ENCODE peak calls at places on chromosomes 7 and 10, in six cellular contexts. One of them, this sample, is unnamed.

GRCh38 chr10:110813743-110814472 is 57.8 kb upstream of the PDCD4 start:
- DNase-seq in GM03348: no peak
- DNase-seq in CD8-positive, alpha-beta memory T cell: no peak
- DNase-seq in heart right ventricle: no peak
- DNase-seq in CD8-positive, alpha-beta T cell: no peak
- DNase-seq in Daoy: no peak
- DNase-seq in this sample: no peak

GRCh38 chr7:22549667-22550513 is 49.9 kb upstream of the STEAP1B start:
- DNase-seq in GM03348: peak
- DNase-seq in CD8-positive, alpha-beta memory T cell: no peak
- DNase-seq in heart right ventricle: no peak
- DNase-seq in CD8-positive, alpha-beta T cell: no peak
- DNase-seq in Daoy: peak
- DNase-seq in this sample: no peak

GRCh38 chr7:36939816-36940215 is 215.5 kb upstream of the AOAH start:
- DNase-seq in GM03348: no peak
- DNase-seq in CD8-positive, alpha-beta memory T cell: no peak
- DNase-seq in heart right ventricle: no peak
- DNase-seq in CD8-positive, alpha-beta T cell: no peak
- DNase-seq in Daoy: no peak
- DNase-seq in this sample: no peak

GRCh38 chr10:16933799-16934198 is 116.6 kb upstream of the RSU1 start:
- DNase-seq in GM03348: no peak
- DNase-seq in CD8-positive, alpha-beta memory T cell: no peak
- DNase-seq in heart right ventricle: no peak
- DNase-seq in CD8-positive, alpha-beta T cell: no peak
- DNase-seq in Daoy: no peak
- DNase-seq in this sample: no peak

GRCh38 chr7:77444123-77444522 is 28.0 kb upstream of the GSAP start:
- DNase-seq in GM03348: no peak
- DNase-seq in CD8-positive, alpha-beta memory T cell: no peak
- DNase-seq in heart right ventricle: no peak
- DNase-seq in CD8-positive, alpha-beta T cell: no peak
- DNase-seq in Daoy: no peak
- DNase-seq in this sample: no peak

GRCh38 chr7:138004936-138005335 is 3.0 kb upstream of the CREB3L2 start:
- DNase-seq in GM03348: no peak
- DNase-seq in CD8-positive, alpha-beta memory T cell: no peak
- DNase-seq in heart right ventricle: no peak
- DNase-seq in CD8-positive, alpha-beta T cell: no peak
- DNase-seq in Daoy: no peak
- DNase-seq in this sample: no peak

GRCh38 chr7:149865437-149865836 is 8.3 kb upstream of the ATP6V0E2 start:
- DNase-seq in GM03348: no peak
- DNase-seq in CD8-positive, alpha-beta memory T cell: peak
- DNase-seq in heart right ventricle: no peak
- DNase-seq in CD8-positive, alpha-beta T cell: peak
- DNase-seq in Daoy: peak
- DNase-seq in this sample: peak

GRCh38 chr10:101132636-101133473 is 1.8 kb downstream of the TLX1 start:
- DNase-seq in GM03348: no peak
- DNase-seq in CD8-positive, alpha-beta memory T cell: no peak
- DNase-seq in heart right ventricle: no peak
- DNase-seq in CD8-positive, alpha-beta T cell: no peak
- DNase-seq in Daoy: no peak
- DNase-seq in this sample: no peak

GRCh38 chr10:31602541-31603244 is 283.7 kb downstream of the ZEB1 start:
- DNase-seq in GM03348: peak
- DNase-seq in CD8-positive, alpha-beta memory T cell: no peak
- DNase-seq in heart right ventricle: peak
- DNase-seq in CD8-positive, alpha-beta T cell: no peak
- DNase-seq in Daoy: peak
- DNase-seq in this sample: peak

GRCh38 chr10:90064295-90064694 is 362.9 kb downstream of the KIF20B start:
- DNase-seq in GM03348: no peak
- DNase-seq in CD8-positive, alpha-beta memory T cell: no peak
- DNase-seq in heart right ventricle: no peak
- DNase-seq in CD8-positive, alpha-beta T cell: no peak
- DNase-seq in Daoy: peak
- DNase-seq in this sample: no peak

GRCh38 chr7:26291699-26292538 is at the start of gene SNX10:
- DNase-seq in GM03348: peak
- DNase-seq in CD8-positive, alpha-beta memory T cell: peak
- DNase-seq in heart right ventricle: peak
- DNase-seq in CD8-positive, alpha-beta T cell: peak
- DNase-seq in Daoy: peak
- DNase-seq in this sample: peak

GRCh38 chr10:69721690-69722310 is 79.9 kb upstream of the COL13A1 start:
- DNase-seq in GM03348: no peak
- DNase-seq in CD8-positive, alpha-beta memory T cell: no peak
- DNase-seq in heart right ventricle: peak
- DNase-seq in CD8-positive, alpha-beta T cell: no peak
- DNase-seq in Daoy: peak
- DNase-seq in this sample: peak

GRCh38 chr10:29102233-29102632 is 186.6 kb upstream of the LYZL1 start:
- DNase-seq in GM03348: no peak
- DNase-seq in CD8-positive, alpha-beta memory T cell: no peak
- DNase-seq in heart right ventricle: no peak
- DNase-seq in CD8-positive, alpha-beta T cell: no peak
- DNase-seq in Daoy: no peak
- DNase-seq in this sample: no peak

GRCh38 chr10:87658383-87658795 is 1.3 kb upstream of the PAPSS2 start:
- DNase-seq in GM03348: no peak
- DNase-seq in CD8-positive, alpha-beta memory T cell: no peak
- DNase-seq in heart right ventricle: no peak
- DNase-seq in CD8-positive, alpha-beta T cell: no peak
- DNase-seq in Daoy: no peak
- DNase-seq in this sample: no peak

GRCh38 chr7:15628876-15629275 is 57.6 kb downstream of the MEOX2 start:
- DNase-seq in GM03348: no peak
- DNase-seq in CD8-positive, alpha-beta memory T cell: no peak
- DNase-seq in heart right ventricle: no peak
- DNase-seq in CD8-positive, alpha-beta T cell: no peak
- DNase-seq in Daoy: no peak
- DNase-seq in this sample: peak

GRCh38 chr7:76233538-76234281 is 32.0 kb downstream of the SRRM3 start:
- DNase-seq in GM03348: no peak
- DNase-seq in CD8-positive, alpha-beta memory T cell: no peak
- DNase-seq in heart right ventricle: no peak
- DNase-seq in CD8-positive, alpha-beta T cell: no peak
- DNase-seq in Daoy: no peak
- DNase-seq in this sample: no peak

This sample was measured in HT1080.